ENCODE peak calls at places on chromosomes 11 and 22, in ten cellular contexts. O is stomach, Q is AG09319, Y is BE2C, V is dorsolateral prefrontal cortex, P is fibroblast of lung, E is breast epithelium, K is epithelial cell of esophagus, U is thoracic aorta, D is psoas muscle. N is an unnamed sample.

GRCh38 chr11:132718711-132719641 is 813.3 kb downstream of the OPCML start:
- DNase-seq in O (no peak), Q (no peak), Y (no peak), V (peak), P (no peak), E (no peak), K (no peak), U (no peak), D (no peak), N (no peak)

GRCh38 chr11:66268953-66269906 is 791 bp downstream of the RAB1B start:
- DNase-seq in O (no peak), Q (no peak), Y (no peak), V (no peak), P (peak), E (no peak), K (no peak), U (no peak), D (no peak), N (no peak)

GRCh38 chr11:115173136-115173535 is 331.1 kb downstream of the CADM1 start:
- DNase-seq in O (no peak), Q (no peak), Y (no peak), V (no peak), P (no peak), E (no peak), K (no peak), U (no peak), D (no peak), N (no peak)

GRCh38 chr11:76512851-76513653 is 68.2 kb downstream of the EMSY start:
- DNase-seq in O (no peak), Q (peak), Y (no peak), V (no peak), P (peak), E (no peak), K (peak), U (no peak), D (no peak), N (no peak)

GRCh38 chr22:21947040-21948014 is 5.3 kb downstream of the PPM1F start:
- DNase-seq in O (no peak), Q (no peak), Y (no peak), V (no peak), P (peak), E (no peak), K (peak), U (no peak), D (no peak), N (no peak)

GRCh38 chr22:29268511-29269229 is 602 bp downstream of the EWSR1 start:
- DNase-seq in O (peak), Q (no peak), Y (peak), V (peak), P (peak), E (peak), K (peak), U (no peak), D (peak), N (no peak)

GRCh38 chr11:131934006-131934405 is 563.6 kb downstream of the NTM start:
- DNase-seq in O (no peak), Q (no peak), Y (no peak), V (no peak), P (no peak), E (no peak), K (no peak), U (no peak), D (no peak), N (no peak)

GRCh38 chr22:29306830-29307657 is 594 bp downstream of the GAS2L1 start:
- DNase-seq in O (peak), Q (no peak), Y (peak), V (peak), P (peak), E (peak), K (peak), U (no peak), D (peak), N (peak)

GRCh38 chr22:44026066-44026629 is 2.0 kb downstream of the PARVB start:
- DNase-seq in O (no peak), Q (no peak), Y (no peak), V (no peak), P (no peak), E (no peak), K (no peak), U (no peak), D (no peak), N (no peak)

GRCh38 chr11:24880962-24881361 is 384.1 kb downstream of the LUZP2 start:
- DNase-seq in O (no peak), Q (no peak), Y (no peak), V (no peak), P (no peak), E (no peak), K (no peak), U (no peak), D (no peak), N (no peak)

GRCh38 chr11:119607726-119608125 is 121.3 kb downstream of the NECTIN1 start:
- DNase-seq in O (no peak), Q (no peak), Y (no peak), V (peak), P (no peak), E (no peak), K (peak), U (no peak), D (no peak), N (no peak)

GRCh38 chr11:124070906-124071621 is 29.9 kb upstream of the OR10G7 start:
- DNase-seq in O (peak), Q (peak), Y (peak), V (peak), P (peak), E (peak), K (peak), U (no peak), D (peak), N (peak)

GRCh38 chr11:74033046-74033445 is 24.2 kb upstream of the UCP3 start:
- DNase-seq in O (no peak), Q (no peak), Y (no peak), V (no peak), P (no peak), E (no peak), K (no peak), U (no peak), D (no peak), N (no peak)
- TF ChIP-seq CTCF in O (no peak), Q (no peak), Y (no peak), V (no peak), P (no peak), E (no peak), K (no peak), U (no peak), D (no peak), N (peak)

GRCh38 chr11:120756931-120757330 is 245.4 kb downstream of the GRIK4 start:
- DNase-seq in O (no peak), Q (no peak), Y (no peak), V (no peak), P (no peak), E (no peak), K (no peak), U (no peak), D (no peak), N (no peak)
- TF ChIP-seq CTCF in O (no peak), Q (no peak), Y (peak), V (no peak), P (no peak), E (no peak), K (no peak), U (no peak), D (no peak), N (peak)

GRCh38 chr11:121869478-121869877 is 246.5 kb downstream of the BLID start:
- DNase-seq in O (no peak), Q (no peak), Y (no peak), V (no peak), P (no peak), E (no peak), K (no peak), U (no peak), D (no peak), N (no peak)

GRCh38 chr11:121866822-121867221 is 249.2 kb downstream of the BLID start:
- DNase-seq in O (no peak), Q (no peak), Y (no peak), V (no peak), P (no peak), E (no peak), K (no peak), U (no peak), D (no peak), N (no peak)

GRCh38 chr11:121870202-121871045 is 245.6 kb downstream of the BLID start:
- DNase-seq in O (no peak), Q (no peak), Y (no peak), V (no peak), P (peak), E (no peak), K (peak), U (no peak), D (no peak), N (no peak)

GRCh38 chr11:121863126-121863525 is 252.9 kb downstream of the BLID start:
- DNase-seq in O (no peak), Q (no peak), Y (no peak), V (no peak), P (no peak), E (no peak), K (no peak), U (no peak), D (no peak), N (no peak)

GRCh38 chr11:121864660-121865059 is 251.4 kb downstream of the BLID start:
- DNase-seq in O (no peak), Q (no peak), Y (no peak), V (no peak), P (no peak), E (no peak), K (no peak), U (no peak), D (no peak), N (no peak)
- TF ChIP-seq CTCF in O (no peak), Q (peak), Y (no peak), V (no peak), P (no peak), E (no peak), K (no peak), U (no peak), D (no peak), N (no peak)

GRCh38 chr11:82315093-82315492 is 418.6 kb downstream of the FAM181B start:
- DNase-seq in O (no peak), Q (no peak), Y (peak), V (no peak), P (no peak), E (no peak), K (peak), U (no peak), D (no peak), N (peak)
- TF ChIP-seq CTCF in O (no peak), Q (no peak), Y (peak), V (no peak), P (no peak), E (peak), K (peak), U (no peak), D (no peak), N (peak)

N was measured in GM13977.